ENCODE peak calls at places on chromosomes 4 and X, in four cellular contexts. M, S, Q and P are unnamed samples.
A peak's percentile ranks its signal among the peaks of the same experiment; 100 is the strongest.

GRCh38 chr4:147118523-147118922 is 172.9 kb upstream of the TTC29 start:
- DNase-seq in M (peak; percentile 84), S (no peak), Q (no peak), P (no peak)

GRCh38 chr4:70705146-70705855 is 16.5 kb upstream of the RUFY3 start:
- DNase-seq in M (peak; percentile 63), S (peak; percentile 72), Q (peak; percentile 78), P (no peak)

GRCh38 chr4:120922390-120923200 is at the start of gene PRDM5:
- DNase-seq in M (peak; percentile 54), S (peak; percentile 15), Q (peak; percentile 35), P (no peak)

GRCh38 chr4:119040711-119041185 is 94.9 kb upstream of the MYOZ2 start:
- DNase-seq in M (peak; percentile 84), S (no peak), Q (no peak), P (peak; percentile 81)

GRCh38 chr4:73896416-73896815 is 27.2 kb downstream of the CXCL1 start:
- DNase-seq in M (peak; percentile 46), S (no peak), Q (no peak), P (no peak)

GRCh38 chrX:24231169-24231568 is 81.6 kb downstream of the ZFX start:
- DNase-seq in M (peak; percentile 84), S (no peak), Q (no peak), P (peak; percentile 71)

GRCh38 chr4:127783026-127783769 is 1.1 kb downstream of the HSPA4L start:
- DNase-seq in M (peak; percentile 72), S (no peak), Q (peak; percentile 37), P (no peak)

GRCh38 chr4:7295917-7296660 is 103.8 kb downstream of the SORCS2 start:
- DNase-seq in M (no peak), S (no peak), Q (no peak), P (no peak)

GRCh38 chr4:14478504-14478903 is 523.8 kb upstream of the CPEB2 start:
- DNase-seq in M (no peak), S (no peak), Q (no peak), P (no peak)

GRCh38 chr4:19791422-19792113 is 460.1 kb upstream of the SLIT2 start:
- DNase-seq in M (no peak), S (no peak), Q (no peak), P (no peak)

GRCh38 chr4:108651068-108651794 is 832 bp downstream of the OSTC start:
- DNase-seq in M (peak; percentile 65), S (no peak), Q (peak; percentile 4), P (no peak)

GRCh38 chr4:8393593-8394038 is 46.9 kb downstream of the ACOX3 start:
- DNase-seq in M (peak; percentile 96), S (no peak), Q (no peak), P (peak; percentile 98)

GRCh38 chrX:132843387-132843786 is 115.0 kb downstream of the HS6ST2 start:
- DNase-seq in M (no peak), S (no peak), Q (no peak), P (no peak)

GRCh38 chrX:10172867-10173266 is 16.1 kb downstream of the CLCN4 start:
- DNase-seq in M (no peak), S (no peak), Q (no peak), P (no peak)

GRCh38 chr4:74111990-74112389 is 13.0 kb upstream of the CXCL2 start:
- DNase-seq in M (peak; percentile 52), S (no peak), Q (no peak), P (no peak)

GRCh38 chr4:182804131-182804530 is 113.1 kb downstream of the DCTD start:
- DNase-seq in M (no peak), S (no peak), Q (no peak), P (no peak)

GRCh38 chrX:115233497-115234219 is at the start of gene LRCH2:
- DNase-seq in M (no peak), S (no peak), Q (peak; percentile 63), P (no peak)

GRCh38 chr4:38160487-38161207 is 200.4 kb downstream of the PTTG2 start:
- DNase-seq in M (peak; percentile 96), S (peak; percentile 32), Q (peak; percentile 91), P (peak; percentile 96)

GRCh38 chr4:31702291-31702690 is 982.1 kb downstream of the PCDH7 start:
- DNase-seq in M (peak; percentile 47), S (no peak), Q (no peak), P (peak; percentile 3)

GRCh38 chr4:114383055-114383454 is 215.6 kb upstream of the UGT8 start:
- DNase-seq in M (no peak), S (no peak), Q (no peak), P (no peak)

GRCh38 chr4:168731006-168731636 is 234.3 kb downstream of the PALLD start:
- DNase-seq in M (peak; percentile 38), S (no peak), Q (no peak), P (peak; percentile 37)

GRCh38 chr4:88360256-88360655 is 18.4 kb upstream of the HERC6 start:
- DNase-seq in M (no peak), S (no peak), Q (no peak), P (no peak)

GRCh38 chr4:6671648-6672047 is 22.0 kb upstream of the S100P start:
- DNase-seq in M (no peak), S (no peak), Q (no peak), P (no peak)

GRCh38 chr4:165288639-165289428 is 38.6 kb upstream of the MSMO1 start:
- DNase-seq in M (peak; percentile 69), S (no peak), Q (no peak), P (peak; percentile 56)

GRCh38 chrX:123860506-123860840 is 620 bp downstream of the XIAP start:
- DNase-seq in M (no peak), S (peak; percentile 18), Q (no peak), P (no peak)

GRCh38 chr4:34766935-34767859 is 1477.1 kb downstream of the ARAP2 start:
- DNase-seq in M (no peak), S (no peak), Q (peak; percentile 26), P (no peak)

GRCh38 chrX:39823848-39824247 is 273.9 kb downstream of the BCOR start:
- DNase-seq in M (no peak), S (no peak), Q (no peak), P (no peak)

GRCh38 chr4:123102897-123103489 is 180.6 kb upstream of the NUDT6 start:
- DNase-seq in M (peak; percentile 55), S (no peak), Q (peak; percentile 21), P (peak; percentile 16)

GRCh38 chrX:30713061-30713525 is 59.9 kb downstream of the GK start:
- DNase-seq in M (peak; percentile 53), S (peak; percentile 35), Q (peak; percentile 28), P (peak; percentile 33)

GRCh38 chrX:71563921-71564320 is 14.3 kb upstream of the GCNA start:
- DNase-seq in M (no peak), S (no peak), Q (no peak), P (no peak)